ENCODE peak calls at places on chromosomes 3 and 15, in ten cellular contexts. F, W, U, S, I, M, P, C, T and A are unnamed samples.

GRCh38 chr3:16801698-16802097 is 83.1 kb upstream of the PLCL2 start:
- DNase-seq in F (no peak), W (peak), U (peak), S (no peak), I (peak), M (no peak), P (no peak), C (no peak), T (no peak), A (no peak)

GRCh38 chr3:35335703-35336102 is 303.6 kb upstream of the ARPP21 start:
- DNase-seq in F (no peak), W (no peak), U (no peak), S (no peak), I (peak), M (no peak), P (no peak), C (no peak), T (no peak), A (no peak)

GRCh38 chr15:59165726-59166125 is 40.9 kb upstream of the LDHAL6B start:
- DNase-seq in F (no peak), W (no peak), U (peak), S (no peak), I (peak), M (no peak), P (no peak), C (no peak), T (peak), A (peak)

GRCh38 chr15:77892335-77892734 is 185.2 kb downstream of the TBC1D2B start:
- DNase-seq in F (no peak), W (no peak), U (no peak), S (no peak), I (no peak), M (no peak), P (no peak), C (no peak), T (no peak), A (peak)

GRCh38 chr3:45940781-45941365 is 2.4 kb upstream of the CXCR6 start:
- DNase-seq in F (no peak), W (no peak), U (no peak), S (no peak), I (no peak), M (no peak), P (no peak), C (no peak), T (no peak), A (no peak)

GRCh38 chr3:171971919-171972526 is 67.4 kb upstream of the FNDC3B start:
- DNase-seq in F (no peak), W (no peak), U (peak), S (no peak), I (peak), M (no peak), P (no peak), C (no peak), T (no peak), A (no peak)

GRCh38 chr3:15148614-15149013 is 49.7 kb upstream of the RBSN start:
- DNase-seq in F (no peak), W (no peak), U (peak), S (no peak), I (peak), M (no peak), P (no peak), C (no peak), T (peak), A (no peak)

GRCh38 chr15:84868037-84868880 is 16.2 kb upstream of the SLC28A1 start:
- DNase-seq in F (no peak), W (no peak), U (no peak), S (no peak), I (no peak), M (no peak), P (no peak), C (no peak), T (no peak), A (no peak)

GRCh38 chr15:74543583-74543982 is 2.6 kb downstream of the ARID3B start:
- DNase-seq in F (no peak), W (no peak), U (no peak), S (no peak), I (no peak), M (no peak), P (peak), C (no peak), T (no peak), A (no peak)

GRCh38 chr15:74378853-74379252 is 11.4 kb upstream of the CYP11A1 start:
- DNase-seq in F (no peak), W (peak), U (no peak), S (no peak), I (peak), M (no peak), P (no peak), C (no peak), T (no peak), A (no peak)

GRCh38 chr15:33912326-33912725 is 56.0 kb upstream of the CHRM5 start:
- DNase-seq in F (no peak), W (no peak), U (no peak), S (no peak), I (no peak), M (no peak), P (no peak), C (no peak), T (no peak), A (no peak)

GRCh38 chr15:34853001-34853758 is 57.8 kb upstream of the ACTC1 start:
- DNase-seq in F (peak), W (no peak), U (peak), S (no peak), I (peak), M (no peak), P (no peak), C (no peak), T (no peak), A (no peak)

GRCh38 chr3:158470944-158471638 is 99.9 kb upstream of the MLF1 start:
- DNase-seq in F (no peak), W (no peak), U (peak), S (no peak), I (peak), M (peak), P (no peak), C (no peak), T (no peak), A (no peak)

GRCh38 chr15:60212536-60212935 is 185.2 kb downstream of the ANXA2 start:
- DNase-seq in F (peak), W (no peak), U (no peak), S (no peak), I (no peak), M (no peak), P (no peak), C (no peak), T (no peak), A (no peak)

GRCh38 chr3:106228271-106228670 is 359.5 kb upstream of the CBLB start:
- DNase-seq in F (no peak), W (no peak), U (no peak), S (no peak), I (no peak), M (no peak), P (no peak), C (no peak), T (no peak), A (no peak)

GRCh38 chr3:61938878-61939549 is 377.6 kb downstream of the PTPRG start:
- DNase-seq in F (no peak), W (no peak), U (no peak), S (no peak), I (no peak), M (no peak), P (no peak), C (no peak), T (peak), A (no peak)

GRCh38 chr3:110267304-110267703 is 804.3 kb upstream of the NECTIN3 start:
- DNase-seq in F (no peak), W (no peak), U (no peak), S (no peak), I (no peak), M (no peak), P (no peak), C (no peak), T (no peak), A (no peak)

GRCh38 chr15:75437721-75438120 is 13.8 kb downstream of the SIN3A start:
- DNase-seq in F (no peak), W (no peak), U (no peak), S (no peak), I (no peak), M (no peak), P (no peak), C (no peak), T (no peak), A (no peak)

GRCh38 chr3:184209146-184209923 is 20.1 kb upstream of the VWA5B2 start:
- DNase-seq in F (no peak), W (no peak), U (no peak), S (no peak), I (peak), M (no peak), P (no peak), C (no peak), T (no peak), A (no peak)

GRCh38 chr3:18489939-18490338 is 64.8 kb upstream of the SATB1 start:
- DNase-seq in F (no peak), W (no peak), U (no peak), S (no peak), I (no peak), M (no peak), P (peak), C (no peak), T (no peak), A (no peak)

GRCh38 chr3:46908294-46908985 is 30.9 kb downstream of the PTH1R start:
- DNase-seq in F (no peak), W (peak), U (peak), S (no peak), I (peak), M (no peak), P (no peak), C (no peak), T (peak), A (peak)

GRCh38 chr3:176964656-176965055 is 232.6 kb downstream of the TBL1XR1 start:
- DNase-seq in F (peak), W (peak), U (no peak), S (no peak), I (peak), M (no peak), P (no peak), C (no peak), T (no peak), A (no peak)

GRCh38 chr3:132288357-132288756 is 28.9 kb upstream of the ACP3 start:
- DNase-seq in F (no peak), W (no peak), U (peak), S (no peak), I (peak), M (no peak), P (no peak), C (no peak), T (no peak), A (no peak)

GRCh38 chr3:2099028-2099671 is 484 bp downstream of the CNTN4 start:
- DNase-seq in F (peak), W (no peak), U (no peak), S (peak), I (no peak), M (no peak), P (no peak), C (no peak), T (peak), A (no peak)

GRCh38 chr3:62445267-62445666 is 71.9 kb upstream of the FEZF2 start:
- DNase-seq in F (no peak), W (no peak), U (peak), S (no peak), I (peak), M (no peak), P (no peak), C (no peak), T (no peak), A (no peak)

GRCh38 chr3:21041621-21042020 is 709.4 kb downstream of the ZNF385D start:
- DNase-seq in F (no peak), W (no peak), U (peak), S (no peak), I (peak), M (no peak), P (no peak), C (no peak), T (no peak), A (no peak)

GRCh38 chr15:47691896-47692295 is 25.4 kb upstream of the SEMA6D start:
- DNase-seq in F (no peak), W (peak), U (no peak), S (no peak), I (no peak), M (no peak), P (no peak), C (no peak), T (no peak), A (no peak)

GRCh38 chr3:43638594-43639447 is 17.0 kb upstream of the ANO10 start:
- DNase-seq in F (no peak), W (no peak), U (peak), S (peak), I (no peak), M (no peak), P (peak), C (no peak), T (peak), A (no peak)

GRCh38 chr3:146086211-146086610 is 74.8 kb downstream of the PLOD2 start:
- DNase-seq in F (no peak), W (no peak), U (no peak), S (no peak), I (no peak), M (no peak), P (no peak), C (no peak), T (no peak), A (no peak)

GRCh38 chr3:72082121-72082715 is 297.3 kb upstream of the PROK2 start:
- DNase-seq in F (no peak), W (no peak), U (no peak), S (peak), I (peak), M (no peak), P (no peak), C (no peak), T (no peak), A (no peak)
- TF ChIP-seq CTCF in F (no peak), W (no peak), U (no peak), S (no peak), I (no peak), M (no peak), P (no peak), C (no peak), T (no peak), A (no peak)

GRCh38 chr15:89836255-89837133 is 21.8 kb upstream of the ANPEP start:
- DNase-seq in F (peak), W (peak), U (peak), S (no peak), I (peak), M (peak), P (no peak), C (no peak), T (peak), A (no peak)
- H3K4me3 ChIP-seq in F (no peak), W (peak), U (peak), S (no peak), I (peak), M (peak), P (no peak), C (no peak), T (no peak), A (no peak)

DNA sequence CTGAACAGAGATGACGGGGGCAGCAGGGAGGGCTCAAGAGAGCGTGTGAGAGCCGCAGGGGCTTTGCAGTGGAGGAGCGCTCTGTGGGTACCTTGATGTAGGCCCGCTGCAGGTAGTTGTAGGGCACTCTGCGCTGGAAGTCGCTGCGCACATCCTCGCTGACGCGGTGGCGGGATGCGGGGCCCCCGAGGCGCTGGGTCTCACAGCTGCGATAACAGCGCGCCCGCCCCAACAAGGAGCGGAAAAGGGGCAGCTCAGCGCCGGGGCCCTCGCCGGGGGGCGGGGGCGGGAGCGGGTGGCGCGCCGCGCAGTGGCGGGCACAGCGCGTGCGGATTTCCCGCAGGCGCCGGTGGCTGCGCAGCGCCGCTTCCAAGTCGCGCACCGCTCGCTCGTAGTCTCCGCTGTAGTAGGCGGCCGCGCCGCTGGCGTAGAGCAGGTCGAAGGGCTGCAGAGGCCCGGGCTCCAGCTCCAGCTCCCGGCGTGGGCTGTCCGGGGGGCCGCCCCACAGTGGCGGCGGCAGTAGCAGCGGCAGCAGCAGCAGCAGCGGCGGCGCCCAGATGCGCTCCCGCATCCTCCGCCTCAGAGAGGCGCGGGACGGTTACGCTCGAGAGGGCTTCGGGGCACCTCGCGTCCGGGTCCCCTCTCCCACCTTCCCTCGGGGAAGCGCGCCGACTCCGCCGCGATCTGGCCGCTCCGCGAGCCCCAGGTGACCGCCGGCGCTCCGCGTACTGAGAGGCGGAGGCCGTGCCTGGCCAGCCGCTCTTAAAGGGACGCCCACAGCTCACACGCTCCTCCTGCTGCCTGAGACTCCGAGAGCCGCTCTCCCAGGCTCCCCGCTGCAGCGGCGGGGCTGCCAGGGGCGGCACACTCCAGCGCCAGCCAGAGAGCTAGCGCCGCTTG is at the start of gene P3H2:
- DNase-seq in F (peak), W (peak), U (peak), S (peak), I (peak), M (peak), P (no peak), C (peak), T (peak), A (peak)
- TF ChIP-seq CTCF in F (peak), W (no peak), U (peak), S (no peak), I (peak), M (peak), P (no peak), C (peak), T (peak), A (peak)

DNA sequence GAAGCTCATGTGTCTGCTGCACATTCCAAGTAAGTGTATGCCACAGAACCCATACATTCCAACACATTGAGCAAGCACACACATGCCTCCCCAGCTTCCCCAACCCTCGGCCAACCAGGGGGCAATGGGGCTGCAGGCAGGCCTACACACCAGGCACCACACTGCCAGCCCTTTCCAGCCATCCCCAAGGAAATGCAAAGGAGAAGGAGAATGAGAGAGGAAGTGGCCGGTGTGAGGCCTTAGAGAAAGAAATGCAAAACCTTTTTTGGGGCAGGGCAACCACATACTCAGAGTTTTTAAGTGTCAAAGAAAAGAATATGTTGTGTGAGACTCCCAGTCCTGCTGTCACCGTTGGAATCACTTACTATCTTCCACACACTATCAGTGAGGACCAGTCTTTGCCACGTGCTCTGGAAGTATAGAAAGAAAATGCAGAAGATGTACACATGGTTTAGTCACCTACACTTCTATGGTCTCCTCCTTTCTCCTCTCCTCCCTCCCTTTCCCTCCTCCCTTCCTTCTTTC is 11.1 kb downstream of the IGF2BP2 start:
- DNase-seq in F (no peak), W (no peak), U (peak), S (no peak), I (peak), M (peak), P (no peak), C (no peak), T (no peak), A (peak)
- H3K4me3 ChIP-seq in F (no peak), W (no peak), U (no peak), S (no peak), I (no peak), M (no peak), P (no peak), C (no peak), T (no peak), A (no peak)

GRCh38 chr3:97974996-97975395 is 2.8 kb upstream of the RIOX2 start:
- DNase-seq in F (no peak), W (no peak), U (no peak), S (no peak), I (no peak), M (no peak), P (no peak), C (no peak), T (no peak), A (no peak)

GRCh38 chr3:97979610-97980009 is 7.4 kb upstream of the RIOX2 start:
- DNase-seq in F (no peak), W (no peak), U (no peak), S (no peak), I (no peak), M (no peak), P (no peak), C (peak), T (no peak), A (no peak)

GRCh38 chr3:97971679-97972567 is at the start of gene RIOX2:
- DNase-seq in F (peak), W (no peak), U (peak), S (peak), I (peak), M (no peak), P (peak), C (peak), T (peak), A (peak)

GRCh38 chr3:97972976-97973375 is 745 bp upstream of the RIOX2 start:
- DNase-seq in F (no peak), W (no peak), U (no peak), S (no peak), I (no peak), M (no peak), P (no peak), C (no peak), T (no peak), A (no peak)

DNA sequence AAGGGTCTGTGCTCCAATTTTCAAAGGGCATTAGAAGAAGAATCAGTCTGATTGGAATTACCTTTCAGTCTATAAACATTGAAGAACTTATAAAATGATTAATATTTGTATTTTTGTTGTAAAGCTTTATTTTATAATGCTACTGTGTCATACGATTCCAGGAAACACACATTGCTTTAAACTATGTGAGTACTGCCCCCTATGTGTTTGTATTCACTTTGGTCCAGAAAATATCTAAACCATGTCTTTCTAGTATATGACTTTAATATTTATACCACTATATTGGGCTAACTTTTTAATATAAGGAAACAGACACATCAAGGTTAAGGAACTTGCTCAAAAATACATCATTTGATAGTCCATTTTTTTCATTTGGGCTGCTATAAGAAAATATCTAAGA is 3.2 kb upstream of the RIOX2 start:
- DNase-seq in F (no peak), W (no peak), U (no peak), S (no peak), I (no peak), M (no peak), P (no peak), C (no peak), T (no peak), A (no peak)
- TF ChIP-seq CTCF in F (peak), W (no peak), U (no peak), S (no peak), I (peak), M (peak), P (no peak), C (peak), T (no peak), A (no peak)

DNA sequence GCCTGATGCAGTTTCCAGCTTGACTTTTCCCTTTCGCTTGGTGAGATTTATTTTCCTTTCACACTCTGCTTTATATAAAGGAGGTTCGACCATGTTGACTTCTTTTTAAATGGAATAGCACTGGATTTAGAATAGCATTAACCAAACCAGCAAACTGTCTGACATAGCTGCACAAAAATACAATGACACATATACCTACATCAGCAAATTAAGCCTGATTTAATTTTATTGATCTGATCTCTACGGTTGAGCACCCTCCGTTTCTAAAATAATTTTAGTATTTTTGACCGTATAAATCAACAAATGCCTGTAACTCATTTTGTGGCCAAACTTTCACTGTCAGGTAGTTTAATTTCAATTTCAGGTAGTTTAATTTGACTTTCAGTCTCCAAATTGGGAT is 5.8 kb upstream of the EIF5A2 start:
- DNase-seq in F (no peak), W (no peak), U (no peak), S (no peak), I (no peak), M (no peak), P (no peak), C (no peak), T (no peak), A (no peak)
- H3K4me3 ChIP-seq in F (no peak), W (no peak), U (no peak), S (no peak), I (no peak), M (no peak), P (no peak), C (no peak), T (no peak), A (no peak)